ENCODE peak calls at places on chromosomes 5 and 9, in seven cellular contexts. One of them, this sample, is unnamed.

GRCh38 chr5:120436996-120437395 is 27.1 kb upstream of the PRR16 start:
- DNase-seq in stimulated activated CD4-positive, alpha-beta T cell treated with anti-CD3 and anti-CD28 coated beads, Interleukin-4, amount 100 ng/mL, for 48 hours: no peak
- DNase-seq in cardiac fibroblast: no peak
- DNase-seq in activated gamma-delta T cell treated with Interleukin-2 at 50 U/mL for 16 hours: no peak
- DNase-seq in AG04449: peak
- DNase-seq in breast epithelium: no peak
- DNase-seq in left cardiac atrium: no peak
- DNase-seq in this sample: peak

GRCh38 chr9:91416086-91416712 is 7.4 kb downstream of the NFIL3 start:
- DNase-seq in left cardiac atrium: no peak
- DNase-seq in AG04449: no peak
- DNase-seq in activated gamma-delta T cell treated with Interleukin-2 at 50 U/mL for 16 hours: no peak
- DNase-seq in stimulated activated CD4-positive, alpha-beta T cell treated with anti-CD3 and anti-CD28 coated beads, Interleukin-4, amount 100 ng/mL, for 48 hours: no peak
- DNase-seq in cardiac fibroblast: no peak
- DNase-seq in breast epithelium: no peak
- DNase-seq in this sample: no peak

GRCh38 chr9:68708513-68708912 is 3.5 kb downstream of the PIP5K1B start:
- DNase-seq in activated gamma-delta T cell treated with Interleukin-2 at 50 U/mL for 16 hours: no peak
- DNase-seq in breast epithelium: no peak
- DNase-seq in stimulated activated CD4-positive, alpha-beta T cell treated with anti-CD3 and anti-CD28 coated beads, Interleukin-4, amount 100 ng/mL, for 48 hours: no peak
- DNase-seq in cardiac fibroblast: no peak
- DNase-seq in AG04449: no peak
- DNase-seq in left cardiac atrium: no peak
- DNase-seq in this sample: no peak

GRCh38 chr5:159002201-159002600 is 97.5 kb downstream of the EBF1 start:
- DNase-seq in left cardiac atrium: no peak
- DNase-seq in activated gamma-delta T cell treated with Interleukin-2 at 50 U/mL for 16 hours: no peak
- DNase-seq in breast epithelium: no peak
- DNase-seq in stimulated activated CD4-positive, alpha-beta T cell treated with anti-CD3 and anti-CD28 coated beads, Interleukin-4, amount 100 ng/mL, for 48 hours: no peak
- DNase-seq in AG04449: no peak
- DNase-seq in cardiac fibroblast: no peak
- DNase-seq in this sample: no peak

GRCh38 chr5:126461838-126462237 is 38.6 kb downstream of the GRAMD2B start:
- DNase-seq in cardiac fibroblast: no peak
- DNase-seq in left cardiac atrium: no peak
- DNase-seq in activated gamma-delta T cell treated with Interleukin-2 at 50 U/mL for 16 hours: no peak
- DNase-seq in breast epithelium: no peak
- DNase-seq in stimulated activated CD4-positive, alpha-beta T cell treated with anti-CD3 and anti-CD28 coated beads, Interleukin-4, amount 100 ng/mL, for 48 hours: no peak
- DNase-seq in AG04449: no peak
- DNase-seq in this sample: no peak

GRCh38 chr5:127409236-127409921 is 108.1 kb upstream of the PRRC1 start:
- DNase-seq in stimulated activated CD4-positive, alpha-beta T cell treated with anti-CD3 and anti-CD28 coated beads, Interleukin-4, amount 100 ng/mL, for 48 hours: no peak
- DNase-seq in activated gamma-delta T cell treated with Interleukin-2 at 50 U/mL for 16 hours: no peak
- DNase-seq in breast epithelium: no peak
- DNase-seq in left cardiac atrium: no peak
- DNase-seq in cardiac fibroblast: no peak
- DNase-seq in AG04449: no peak
- DNase-seq in this sample: no peak

GRCh38 chr9:17509151-17509550 is 69.7 kb upstream of the SH3GL2 start:
- DNase-seq in breast epithelium: no peak
- DNase-seq in activated gamma-delta T cell treated with Interleukin-2 at 50 U/mL for 16 hours: no peak
- DNase-seq in AG04449: no peak
- DNase-seq in cardiac fibroblast: no peak
- DNase-seq in stimulated activated CD4-positive, alpha-beta T cell treated with anti-CD3 and anti-CD28 coated beads, Interleukin-4, amount 100 ng/mL, for 48 hours: no peak
- DNase-seq in left cardiac atrium: no peak
- DNase-seq in this sample: no peak

GRCh38 chr5:9766581-9766980 is 136.4 kb upstream of the TAS2R1 start:
- DNase-seq in stimulated activated CD4-positive, alpha-beta T cell treated with anti-CD3 and anti-CD28 coated beads, Interleukin-4, amount 100 ng/mL, for 48 hours: no peak
- DNase-seq in left cardiac atrium: no peak
- DNase-seq in AG04449: no peak
- DNase-seq in breast epithelium: no peak
- DNase-seq in cardiac fibroblast: no peak
- DNase-seq in activated gamma-delta T cell treated with Interleukin-2 at 50 U/mL for 16 hours: no peak
- DNase-seq in this sample: no peak

GRCh38 chr5:159340511-159340910 is 10.2 kb upstream of the IL12B start:
- DNase-seq in activated gamma-delta T cell treated with Interleukin-2 at 50 U/mL for 16 hours: no peak
- DNase-seq in AG04449: no peak
- DNase-seq in stimulated activated CD4-positive, alpha-beta T cell treated with anti-CD3 and anti-CD28 coated beads, Interleukin-4, amount 100 ng/mL, for 48 hours: no peak
- DNase-seq in breast epithelium: no peak
- DNase-seq in left cardiac atrium: no peak
- DNase-seq in cardiac fibroblast: no peak
- DNase-seq in this sample: no peak

GRCh38 chr5:116320486-116320885 is 235.7 kb downstream of the COMMD10 start:
- DNase-seq in AG04449: peak
- DNase-seq in cardiac fibroblast: peak
- DNase-seq in left cardiac atrium: no peak
- DNase-seq in breast epithelium: no peak
- DNase-seq in stimulated activated CD4-positive, alpha-beta T cell treated with anti-CD3 and anti-CD28 coated beads, Interleukin-4, amount 100 ng/mL, for 48 hours: no peak
- DNase-seq in activated gamma-delta T cell treated with Interleukin-2 at 50 U/mL for 16 hours: no peak
- DNase-seq in this sample: peak

GRCh38 chr9:121620777-121621437 is 30.5 kb upstream of the DAB2IP start:
- DNase-seq in left cardiac atrium: no peak
- DNase-seq in activated gamma-delta T cell treated with Interleukin-2 at 50 U/mL for 16 hours: no peak
- DNase-seq in AG04449: no peak
- DNase-seq in stimulated activated CD4-positive, alpha-beta T cell treated with anti-CD3 and anti-CD28 coated beads, Interleukin-4, amount 100 ng/mL, for 48 hours: no peak
- DNase-seq in cardiac fibroblast: peak
- DNase-seq in breast epithelium: no peak
- DNase-seq in this sample: no peak

GRCh38 chr5:141963706-141964105 is 5.2 kb upstream of the RNF14 start:
- DNase-seq in cardiac fibroblast: no peak
- DNase-seq in activated gamma-delta T cell treated with Interleukin-2 at 50 U/mL for 16 hours: no peak
- DNase-seq in breast epithelium: no peak
- DNase-seq in left cardiac atrium: no peak
- DNase-seq in stimulated activated CD4-positive, alpha-beta T cell treated with anti-CD3 and anti-CD28 coated beads, Interleukin-4, amount 100 ng/mL, for 48 hours: no peak
- DNase-seq in AG04449: no peak
- DNase-seq in this sample: no peak

GRCh38 chr9:136220017-136220729 is 15.2 kb upstream of the LHX3 start:
- DNase-seq in activated gamma-delta T cell treated with Interleukin-2 at 50 U/mL for 16 hours: no peak
- DNase-seq in left cardiac atrium: no peak
- DNase-seq in AG04449: no peak
- DNase-seq in cardiac fibroblast: peak
- DNase-seq in breast epithelium: no peak
- DNase-seq in stimulated activated CD4-positive, alpha-beta T cell treated with anti-CD3 and anti-CD28 coated beads, Interleukin-4, amount 100 ng/mL, for 48 hours: no peak
- DNase-seq in this sample: no peak

GRCh38 chr5:140345919-140346347 is 470 bp downstream of the HBEGF start:
- DNase-seq in stimulated activated CD4-positive, alpha-beta T cell treated with anti-CD3 and anti-CD28 coated beads, Interleukin-4, amount 100 ng/mL, for 48 hours: no peak
- DNase-seq in AG04449: no peak
- DNase-seq in cardiac fibroblast: peak
- DNase-seq in left cardiac atrium: peak
- DNase-seq in activated gamma-delta T cell treated with Interleukin-2 at 50 U/mL for 16 hours: no peak
- DNase-seq in breast epithelium: peak
- DNase-seq in this sample: no peak

GRCh38 chr5:1479581-1480188 is 34.4 kb upstream of the SLC6A3 start:
- DNase-seq in left cardiac atrium: no peak
- DNase-seq in breast epithelium: no peak
- DNase-seq in cardiac fibroblast: peak
- DNase-seq in activated gamma-delta T cell treated with Interleukin-2 at 50 U/mL for 16 hours: peak
- DNase-seq in stimulated activated CD4-positive, alpha-beta T cell treated with anti-CD3 and anti-CD28 coated beads, Interleukin-4, amount 100 ng/mL, for 48 hours: no peak
- DNase-seq in AG04449: peak
- DNase-seq in this sample: peak

GRCh38 chr5:136560111-136560510 is 194.8 kb upstream of the TRPC7 start:
- DNase-seq in breast epithelium: no peak
- DNase-seq in stimulated activated CD4-positive, alpha-beta T cell treated with anti-CD3 and anti-CD28 coated beads, Interleukin-4, amount 100 ng/mL, for 48 hours: no peak
- DNase-seq in left cardiac atrium: no peak
- DNase-seq in activated gamma-delta T cell treated with Interleukin-2 at 50 U/mL for 16 hours: no peak
- DNase-seq in cardiac fibroblast: no peak
- DNase-seq in AG04449: no peak
- DNase-seq in this sample: no peak

GRCh38 chr9:98216391-98216790 is 24.0 kb upstream of the CORO2A start:
- DNase-seq in breast epithelium: no peak
- DNase-seq in AG04449: no peak
- DNase-seq in cardiac fibroblast: no peak
- DNase-seq in left cardiac atrium: no peak
- DNase-seq in activated gamma-delta T cell treated with Interleukin-2 at 50 U/mL for 16 hours: no peak
- DNase-seq in stimulated activated CD4-positive, alpha-beta T cell treated with anti-CD3 and anti-CD28 coated beads, Interleukin-4, amount 100 ng/mL, for 48 hours: no peak
- DNase-seq in this sample: no peak

GRCh38 chr5:147939431-147940114 is 33.2 kb upstream of the C5orf46 start:
- DNase-seq in stimulated activated CD4-positive, alpha-beta T cell treated with anti-CD3 and anti-CD28 coated beads, Interleukin-4, amount 100 ng/mL, for 48 hours: no peak
- DNase-seq in breast epithelium: no peak
- DNase-seq in left cardiac atrium: no peak
- DNase-seq in activated gamma-delta T cell treated with Interleukin-2 at 50 U/mL for 16 hours: no peak
- DNase-seq in cardiac fibroblast: no peak
- DNase-seq in AG04449: no peak
- DNase-seq in this sample: no peak

GRCh38 chr5:57750282-57750681 is 267.7 kb upstream of the ACTBL2 start:
- DNase-seq in left cardiac atrium: no peak
- DNase-seq in AG04449: no peak
- DNase-seq in activated gamma-delta T cell treated with Interleukin-2 at 50 U/mL for 16 hours: no peak
- DNase-seq in cardiac fibroblast: no peak
- DNase-seq in stimulated activated CD4-positive, alpha-beta T cell treated with anti-CD3 and anti-CD28 coated beads, Interleukin-4, amount 100 ng/mL, for 48 hours: no peak
- DNase-seq in breast epithelium: no peak
- DNase-seq in this sample: no peak

GRCh38 chr5:135239461-135240282 is 159.4 kb downstream of the MACROH2A1 start:
- DNase-seq in activated gamma-delta T cell treated with Interleukin-2 at 50 U/mL for 16 hours: no peak
- DNase-seq in left cardiac atrium: no peak
- DNase-seq in stimulated activated CD4-positive, alpha-beta T cell treated with anti-CD3 and anti-CD28 coated beads, Interleukin-4, amount 100 ng/mL, for 48 hours: no peak
- DNase-seq in breast epithelium: peak
- DNase-seq in AG04449: no peak
- DNase-seq in cardiac fibroblast: peak
- DNase-seq in this sample: no peak

GRCh38 chr5:153974131-153974812 is 64.4 kb downstream of the FAM114A2 start:
- DNase-seq in stimulated activated CD4-positive, alpha-beta T cell treated with anti-CD3 and anti-CD28 coated beads, Interleukin-4, amount 100 ng/mL, for 48 hours: peak
- DNase-seq in cardiac fibroblast: peak
- DNase-seq in breast epithelium: no peak
- DNase-seq in left cardiac atrium: no peak
- DNase-seq in AG04449: no peak
- DNase-seq in activated gamma-delta T cell treated with Interleukin-2 at 50 U/mL for 16 hours: peak
- DNase-seq in this sample: peak

GRCh38 chr9:137298983-137299521 is 3.0 kb downstream of the NRARP start:
- DNase-seq in activated gamma-delta T cell treated with Interleukin-2 at 50 U/mL for 16 hours: no peak
- DNase-seq in cardiac fibroblast: no peak
- DNase-seq in left cardiac atrium: peak
- DNase-seq in stimulated activated CD4-positive, alpha-beta T cell treated with anti-CD3 and anti-CD28 coated beads, Interleukin-4, amount 100 ng/mL, for 48 hours: no peak
- DNase-seq in breast epithelium: no peak
- DNase-seq in AG04449: no peak
- DNase-seq in this sample: no peak

GRCh38 chr5:50969207-50970145 is 303.0 kb downstream of the PARP8 start:
- DNase-seq in cardiac fibroblast: no peak
- DNase-seq in stimulated activated CD4-positive, alpha-beta T cell treated with anti-CD3 and anti-CD28 coated beads, Interleukin-4, amount 100 ng/mL, for 48 hours: no peak
- DNase-seq in AG04449: no peak
- DNase-seq in breast epithelium: no peak
- DNase-seq in left cardiac atrium: no peak
- DNase-seq in activated gamma-delta T cell treated with Interleukin-2 at 50 U/mL for 16 hours: no peak
- DNase-seq in this sample: no peak

GRCh38 chr5:113081091-113081490 is 104.5 kb downstream of the DCP2 start:
- DNase-seq in activated gamma-delta T cell treated with Interleukin-2 at 50 U/mL for 16 hours: no peak
- DNase-seq in left cardiac atrium: no peak
- DNase-seq in stimulated activated CD4-positive, alpha-beta T cell treated with anti-CD3 and anti-CD28 coated beads, Interleukin-4, amount 100 ng/mL, for 48 hours: no peak
- DNase-seq in AG04449: no peak
- DNase-seq in breast epithelium: no peak
- DNase-seq in cardiac fibroblast: no peak
- DNase-seq in this sample: no peak

GRCh38 chr5:72494700-72495124 is 12.5 kb downstream of the ZNF366 start:
- DNase-seq in cardiac fibroblast: peak
- DNase-seq in breast epithelium: no peak
- DNase-seq in AG04449: no peak
- DNase-seq in left cardiac atrium: no peak
- DNase-seq in activated gamma-delta T cell treated with Interleukin-2 at 50 U/mL for 16 hours: no peak
- DNase-seq in stimulated activated CD4-positive, alpha-beta T cell treated with anti-CD3 and anti-CD28 coated beads, Interleukin-4, amount 100 ng/mL, for 48 hours: no peak
- DNase-seq in this sample: peak

GRCh38 chr9:108724669-108725068 is 131.1 kb downstream of the ACTL7B start:
- DNase-seq in AG04449: peak
- DNase-seq in cardiac fibroblast: no peak
- DNase-seq in left cardiac atrium: no peak
- DNase-seq in breast epithelium: no peak
- DNase-seq in activated gamma-delta T cell treated with Interleukin-2 at 50 U/mL for 16 hours: no peak
- DNase-seq in stimulated activated CD4-positive, alpha-beta T cell treated with anti-CD3 and anti-CD28 coated beads, Interleukin-4, amount 100 ng/mL, for 48 hours: no peak
- DNase-seq in this sample: peak

GRCh38 chr5:55062039-55062779 is 38.2 kb downstream of the GZMK start:
- DNase-seq in AG04449: no peak
- DNase-seq in activated gamma-delta T cell treated with Interleukin-2 at 50 U/mL for 16 hours: peak
- DNase-seq in stimulated activated CD4-positive, alpha-beta T cell treated with anti-CD3 and anti-CD28 coated beads, Interleukin-4, amount 100 ng/mL, for 48 hours: peak
- DNase-seq in breast epithelium: no peak
- DNase-seq in left cardiac atrium: no peak
- DNase-seq in cardiac fibroblast: no peak
- DNase-seq in this sample: no peak

GRCh38 chr9:108151161-108151586 is 661.6 kb upstream of the KLF4 start:
- DNase-seq in stimulated activated CD4-positive, alpha-beta T cell treated with anti-CD3 and anti-CD28 coated beads, Interleukin-4, amount 100 ng/mL, for 48 hours: no peak
- DNase-seq in left cardiac atrium: peak
- DNase-seq in cardiac fibroblast: peak
- DNase-seq in breast epithelium: no peak
- DNase-seq in AG04449: no peak
- DNase-seq in activated gamma-delta T cell treated with Interleukin-2 at 50 U/mL for 16 hours: no peak
- DNase-seq in this sample: no peak

GRCh38 chr9:138075496-138075895 is 197.9 kb downstream of the CACNA1B start:
- DNase-seq in stimulated activated CD4-positive, alpha-beta T cell treated with anti-CD3 and anti-CD28 coated beads, Interleukin-4, amount 100 ng/mL, for 48 hours: no peak
- DNase-seq in cardiac fibroblast: no peak
- DNase-seq in breast epithelium: no peak
- DNase-seq in activated gamma-delta T cell treated with Interleukin-2 at 50 U/mL for 16 hours: no peak
- DNase-seq in AG04449: no peak
- DNase-seq in left cardiac atrium: no peak
- DNase-seq in this sample: no peak

GRCh38 chr5:111227226-111227782 is 3.1 kb downstream of the CAMK4 start:
- DNase-seq in breast epithelium: no peak
- DNase-seq in AG04449: no peak
- DNase-seq in cardiac fibroblast: no peak
- DNase-seq in stimulated activated CD4-positive, alpha-beta T cell treated with anti-CD3 and anti-CD28 coated beads, Interleukin-4, amount 100 ng/mL, for 48 hours: no peak
- DNase-seq in activated gamma-delta T cell treated with Interleukin-2 at 50 U/mL for 16 hours: no peak
- DNase-seq in left cardiac atrium: no peak
- DNase-seq in this sample: no peak

GRCh38 chr9:91951944-91952520 is 2.0 kb upstream of the ROR2 start:
- DNase-seq in breast epithelium: no peak
- DNase-seq in left cardiac atrium: no peak
- DNase-seq in AG04449: no peak
- DNase-seq in cardiac fibroblast: peak
- DNase-seq in activated gamma-delta T cell treated with Interleukin-2 at 50 U/mL for 16 hours: no peak
- DNase-seq in stimulated activated CD4-positive, alpha-beta T cell treated with anti-CD3 and anti-CD28 coated beads, Interleukin-4, amount 100 ng/mL, for 48 hours: no peak
- DNase-seq in this sample: no peak

GRCh38 chr5:33339413-33339812 is 101.4 kb upstream of the TARS1 start:
- DNase-seq in activated gamma-delta T cell treated with Interleukin-2 at 50 U/mL for 16 hours: no peak
- DNase-seq in AG04449: no peak
- DNase-seq in left cardiac atrium: no peak
- DNase-seq in breast epithelium: no peak
- DNase-seq in cardiac fibroblast: no peak
- DNase-seq in stimulated activated CD4-positive, alpha-beta T cell treated with anti-CD3 and anti-CD28 coated beads, Interleukin-4, amount 100 ng/mL, for 48 hours: no peak
- DNase-seq in this sample: no peak

GRCh38 chr5:94674841-94675382 is 56.4 kb downstream of the SLF1 start:
- DNase-seq in cardiac fibroblast: peak
- DNase-seq in activated gamma-delta T cell treated with Interleukin-2 at 50 U/mL for 16 hours: no peak
- DNase-seq in AG04449: no peak
- DNase-seq in stimulated activated CD4-positive, alpha-beta T cell treated with anti-CD3 and anti-CD28 coated beads, Interleukin-4, amount 100 ng/mL, for 48 hours: no peak
- DNase-seq in breast epithelium: no peak
- DNase-seq in left cardiac atrium: no peak
- DNase-seq in this sample: no peak

GRCh38 chr9:7237473-7238243 is 479.9 kb downstream of the KDM4C start:
- DNase-seq in left cardiac atrium: no peak
- DNase-seq in breast epithelium: no peak
- DNase-seq in activated gamma-delta T cell treated with Interleukin-2 at 50 U/mL for 16 hours: no peak
- DNase-seq in AG04449: peak
- DNase-seq in cardiac fibroblast: peak
- DNase-seq in stimulated activated CD4-positive, alpha-beta T cell treated with anti-CD3 and anti-CD28 coated beads, Interleukin-4, amount 100 ng/mL, for 48 hours: no peak
- DNase-seq in this sample: peak

This sample was measured in stromal cell of bone marrow.